ENCODE peak calls at places on chromosomes 6 and 20, in eight cellular contexts. D, V, N, X, W, Q, O and P are unnamed samples.

GRCh38 chr6:81228912-81229540 is 523.5 kb downstream of the TENT5A start:
- DNase-seq in D (no peak), V (no peak), N (no peak), X (no peak), W (no peak), Q (no peak), O (no peak), P (no peak)

GRCh38 chr6:88380083-88380482 is 213.9 kb upstream of the CNR1 start:
- DNase-seq in D (no peak), V (peak; percentile 88), N (no peak), X (no peak), W (no peak), Q (no peak), O (no peak), P (peak; percentile 83)

GRCh38 chr20:11451793-11452291 is 465.9 kb upstream of the BTBD3 start:
- DNase-seq in D (no peak), V (no peak), N (no peak), X (no peak), W (no peak), Q (no peak), O (no peak), P (no peak)

GRCh38 chr20:4069741-4070140 is 54.4 kb upstream of the RNF24 start:
- DNase-seq in D (no peak), V (no peak), N (no peak), X (no peak), W (no peak), Q (no peak), O (no peak), P (peak; percentile 40)

GRCh38 chr20:32583581-32584045 is 1.5 kb downstream of the NOL4L start:
- DNase-seq in D (peak; percentile 15), V (no peak), N (no peak), X (no peak), W (no peak), Q (peak; percentile 14), O (no peak), P (no peak)

GRCh38 chr20:3380228-3381070 is 27.0 kb downstream of the DNAAF9 start:
- DNase-seq in D (no peak), V (no peak), N (no peak), X (no peak), W (no peak), Q (no peak), O (no peak), P (no peak)

GRCh38 chr6:149334682-149335160 is 17.2 kb downstream of the TAB2 start:
- DNase-seq in D (no peak), V (no peak), N (no peak), X (no peak), W (no peak), Q (no peak), O (no peak), P (peak; percentile 90)

GRCh38 chr20:50588034-50588736 is 78.0 kb downstream of the PTPN1 start:
- DNase-seq in D (peak; percentile 65), V (no peak), N (peak; percentile 80), X (peak; percentile 63), W (peak; percentile 75), Q (peak; percentile 56), O (peak; percentile 59), P (peak; percentile 72)

GRCh38 chr6:121686611-121687023 is 251.2 kb downstream of the GJA1 start:
- DNase-seq in D (no peak), V (no peak), N (peak; percentile 59), X (no peak), W (peak; percentile 11), Q (no peak), O (no peak), P (no peak)

GRCh38 chr6:26389349-26389799 is 6.5 kb downstream of the BTN2A2 start:
- DNase-seq in D (no peak), V (no peak), N (no peak), X (no peak), W (no peak), Q (no peak), O (no peak), P (peak; percentile 41)

GRCh38 chr6:85096976-85097375 is 332.6 kb upstream of the TBX18 start:
- DNase-seq in D (no peak), V (no peak), N (no peak), X (no peak), W (no peak), Q (no peak), O (no peak), P (peak; percentile 38)

GRCh38 chr6:35543459-35544193 is 30.9 kb upstream of the TULP1 start:
- DNase-seq in D (no peak), V (no peak), N (no peak), X (no peak), W (no peak), Q (no peak), O (no peak), P (peak; percentile 20)

GRCh38 chr6:112269165-112269564 is 14.8 kb upstream of the LAMA4 start:
- DNase-seq in D (no peak), V (no peak), N (no peak), X (no peak), W (no peak), Q (no peak), O (no peak), P (peak; percentile 18)

GRCh38 chr20:4548552-4548951 is 173.2 kb upstream of the PRND start:
- DNase-seq in D (no peak), V (no peak), N (no peak), X (no peak), W (no peak), Q (no peak), O (no peak), P (peak; percentile 97)

GRCh38 chr20:12963456-12963855 is 45.3 kb upstream of the SPTLC3 start:
- DNase-seq in D (no peak), V (no peak), N (no peak), X (no peak), W (no peak), Q (no peak), O (no peak), P (no peak)

GRCh38 chr6:125170376-125170775 is 16.8 kb downstream of the TPD52L1 start:
- DNase-seq in D (no peak), V (no peak), N (no peak), X (no peak), W (no peak), Q (no peak), O (no peak), P (peak; percentile 86)

GRCh38 chr6:21836292-21836691 is 242.7 kb downstream of the SOX4 start:
- DNase-seq in D (no peak), V (no peak), N (no peak), X (no peak), W (no peak), Q (no peak), O (no peak), P (no peak)

GRCh38 chr6:25179051-25179778 is 100.0 kb upstream of the CARMIL1 start:
- DNase-seq in D (no peak), V (no peak), N (no peak), X (no peak), W (no peak), Q (no peak), O (no peak), P (no peak)

GRCh38 chr6:38445321-38445720 is 194.4 kb downstream of the BTBD9 start:
- DNase-seq in D (no peak), V (no peak), N (no peak), X (no peak), W (no peak), Q (no peak), O (no peak), P (no peak)

GRCh38 chr20:19903168-19903676 is 113.9 kb upstream of the NAA20 start:
- DNase-seq in D (no peak), V (peak; percentile 85), N (no peak), X (no peak), W (peak; percentile 51), Q (no peak), O (peak; percentile 51), P (peak; percentile 68)

GRCh38 chr6:144360401-144360800 is 75.3 kb downstream of the UTRN start:
- DNase-seq in D (no peak), V (no peak), N (no peak), X (no peak), W (no peak), Q (no peak), O (no peak), P (no peak)

GRCh38 chr20:51381557-51381956 is 161.0 kb downstream of the NFATC2 start:
- DNase-seq in D (no peak), V (no peak), N (no peak), X (no peak), W (no peak), Q (no peak), O (no peak), P (no peak)

GRCh38 chr20:36792422-36792821 is 18.9 kb upstream of the DSN1 start:
- DNase-seq in D (no peak), V (no peak), N (no peak), X (no peak), W (no peak), Q (no peak), O (peak; percentile 21), P (peak; percentile 57)

GRCh38 chr20:36491901-36492617 is 49.3 kb upstream of the MYL9 start:
- DNase-seq in D (peak; percentile 26), V (no peak), N (peak; percentile 79), X (peak; percentile 23), W (no peak), Q (peak; percentile 34), O (peak; percentile 31), P (peak; percentile 80)